ENCODE peak calls at places on chromosome 1, in nine cellular contexts. V is astrocyte of the spinal cord, H is OCI-LY7, N is spleen, I is heart right ventricle, Y is mesendoderm, F is cardiac muscle cell, T is IMR-90, L is fibroblast of pulmonary artery. G is an unnamed sample.

GRCh38 chr1:181116819-181117390 is 28.4 kb downstream of the IER5 start:
- DNase-seq in V (no peak), T (no peak), L (no peak), F (no peak), Y (no peak), N (no peak), I (no peak), H (no peak), G (no peak)

GRCh38 chr1:63779338-63779819 is 5.6 kb downstream of the ROR1 start:
- DNase-seq in L (no peak), N (no peak), V (peak), H (no peak), T (peak), F (no peak), I (no peak), Y (peak), G (no peak)

GRCh38 chr1:31441558-31441957 is 28.5 kb downstream of the SERINC2 start:
- DNase-seq in T (no peak), H (peak), I (no peak), Y (no peak), L (no peak), F (no peak), N (no peak), V (no peak), G (no peak)

GRCh38 chr1:183568176-183569041 is 21.9 kb downstream of the NCF2 start:
- DNase-seq in L (peak), N (peak), Y (peak), I (peak), F (peak), V (no peak), H (no peak), T (no peak), G (no peak)

GRCh38 chr1:46724991-46725735 is 6.2 kb upstream of the EFCAB14 start:
- DNase-seq in Y (peak), N (peak), F (peak), L (peak), T (peak), I (peak), H (peak), V (peak), G (peak)

GRCh38 chr1:88998716-88999115 is 6.3 kb upstream of the KYAT3 start:
- DNase-seq in H (peak), V (peak), F (peak), L (peak), Y (peak), T (peak), N (no peak), I (peak), G (peak)

GRCh38 chr1:27616441-27616840 is 12.5 kb upstream of the AHDC1 start:
- DNase-seq in L (no peak), N (no peak), V (no peak), F (no peak), T (no peak), I (no peak), Y (no peak), H (no peak), G (no peak)

GRCh38 chr1:233327938-233328660 is 575 bp downstream of the MAP3K21 start:
- DNase-seq in H (peak), N (peak), T (no peak), V (no peak), F (peak), L (no peak), Y (peak), I (no peak), G (peak)

DNA sequence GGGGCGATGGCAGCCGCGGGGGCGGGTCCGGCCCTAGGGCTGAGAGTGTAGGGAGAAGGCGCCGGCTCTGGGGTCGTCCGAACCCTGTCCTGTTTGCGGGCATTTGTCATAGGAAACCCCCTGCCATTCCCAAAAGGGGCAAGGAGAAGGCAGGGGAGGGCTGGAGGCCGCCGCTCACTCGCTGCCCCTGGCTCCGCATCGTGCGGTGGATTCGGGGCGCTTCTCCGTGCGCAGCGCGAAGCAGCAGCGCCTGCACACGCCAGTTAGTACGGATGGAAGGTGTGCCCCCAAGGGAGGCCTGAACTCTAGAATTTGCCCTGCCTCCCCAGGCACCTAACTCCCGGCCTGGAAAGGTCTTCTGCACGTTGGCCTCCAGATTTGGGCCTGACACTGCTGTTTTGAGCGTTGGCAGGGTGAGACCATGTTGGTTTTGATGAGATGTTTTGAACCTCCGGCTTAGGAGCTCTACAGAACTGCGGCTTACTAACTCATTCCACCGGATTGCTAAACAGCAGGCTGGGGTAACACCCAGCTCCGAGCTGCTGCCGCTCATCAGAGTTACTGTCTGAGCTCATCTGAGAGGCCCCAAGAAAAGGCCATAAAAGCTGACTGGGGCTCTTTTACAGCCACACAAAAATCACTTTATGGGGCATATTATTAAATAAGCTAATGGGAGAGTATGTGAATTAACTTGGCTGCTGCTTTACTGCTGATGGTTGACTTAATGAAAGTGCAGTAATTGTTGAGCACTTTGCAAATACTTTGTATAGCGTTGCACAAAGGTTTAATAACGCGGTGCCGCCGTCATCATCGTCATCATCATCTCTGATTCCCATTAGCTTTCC is 987 bp downstream of the GPR137B start:
- DNase-seq in L (peak), V (peak), H (no peak), F (peak), T (peak), Y (no peak), N (peak), I (no peak), G (peak)
- H3K4me3 ChIP-seq in L (peak), V (peak), H (peak), F (peak), T (peak), Y (no peak), N (peak), I (peak), G (peak)

GRCh38 chr1:226738995-226739695 is at the start of gene ITPKB:
- DNase-seq in L (peak), N (peak), H (peak), V (peak), I (peak), F (peak), Y (peak), T (peak), G (peak)
- H3K4me3 ChIP-seq in L (peak), N (peak), H (peak), V (peak), I (peak), F (peak), Y (peak), T (peak), G (peak)

GRCh38 chr1:164576311-164577271 is 17.6 kb downstream of the PBX1 start:
- DNase-seq in I (peak), L (peak), F (peak), T (peak), H (no peak), V (peak), N (no peak), Y (peak), G (no peak)
- H3K4me3 ChIP-seq in I (no peak), L (peak), F (peak), T (peak), H (no peak), V (peak), N (no peak), Y (no peak), G (no peak)

DNA sequence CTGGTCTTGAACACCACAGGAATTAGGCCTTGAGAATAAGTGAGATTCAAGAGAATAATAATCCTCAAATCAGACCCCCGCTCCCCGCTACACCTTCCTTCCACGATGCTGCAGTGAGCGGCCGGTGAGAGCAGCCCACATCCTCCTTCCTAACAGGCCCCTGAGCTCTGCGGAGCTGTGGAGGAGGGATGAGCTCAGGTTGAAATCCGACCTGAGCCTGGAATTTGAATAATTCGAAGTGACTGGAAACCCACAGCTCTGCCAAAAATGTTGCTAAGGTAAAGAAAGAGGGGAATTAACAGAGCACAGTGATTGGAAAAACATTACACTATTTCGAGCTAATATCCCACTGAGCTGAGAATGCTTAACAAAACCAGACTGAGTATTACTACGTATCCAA is 90.0 kb downstream of the URB2 start:
- DNase-seq in L (no peak), N (no peak), F (no peak), Y (peak), T (no peak), H (no peak), V (peak), I (no peak), G (peak)
- H3K4me3 ChIP-seq in L (no peak), N (no peak), F (no peak), Y (no peak), T (no peak), H (no peak), V (no peak), I (no peak), G (no peak)

GRCh38 chr1:20376171-20376570 is 85.5 kb downstream of the VWA5B1 start:
- DNase-seq in H (no peak), F (no peak), V (no peak), I (no peak), T (no peak), L (no peak), Y (no peak), N (no peak), G (no peak)
- H3K4me3 ChIP-seq in H (no peak), F (no peak), V (no peak), I (no peak), T (no peak), L (no peak), Y (no peak), N (no peak), G (no peak)

GRCh38 chr1:169527461-169528213 is 41.9 kb upstream of the SLC19A2 start:
- DNase-seq in Y (peak), L (peak), V (no peak), I (no peak), T (peak), F (peak), N (no peak), H (no peak), G (peak)
- H3K4me3 ChIP-seq in Y (no peak), L (no peak), V (no peak), I (no peak), T (no peak), F (no peak), N (no peak), H (no peak), G (no peak)

G was measured in PC-3.